ENCODE peak calls at places on chromosomes 16 and 17, in seven cellular contexts. One of them, this sample, is unnamed.

GRCh38 chr16:89040391-89040790 is 53.3 kb upstream of the ACSF3 start:
- DNase-seq in tibial artery: no peak
- DNase-seq in EL: no peak
- DNase-seq in uterus: no peak
- DNase-seq in ovary: no peak
- DNase-seq in activated naive CD8-positive, alpha-beta T cell treated with anti-CD3 and anti-CD28 coated beads, Interleukin-2, amount 50 U/mL, for 16 hours: no peak
- DNase-seq in activated T-cell treated with anti-CD3 and anti-CD28 coated beads for 1 hour: no peak
- DNase-seq in this sample: no peak

GRCh38 chr16:79403534-79403933 is 197.0 kb downstream of the MAF start:
- DNase-seq in uterus: no peak
- DNase-seq in ovary: no peak
- DNase-seq in activated T-cell treated with anti-CD3 and anti-CD28 coated beads for 1 hour: no peak
- DNase-seq in activated naive CD8-positive, alpha-beta T cell treated with anti-CD3 and anti-CD28 coated beads, Interleukin-2, amount 50 U/mL, for 16 hours: no peak
- DNase-seq in EL: no peak
- DNase-seq in tibial artery: no peak
- DNase-seq in this sample: no peak

GRCh38 chr17:36182176-36183000 is 6.0 kb upstream of the TBC1D3B start:
- DNase-seq in ovary: no peak
- DNase-seq in uterus: no peak
- DNase-seq in activated T-cell treated with anti-CD3 and anti-CD28 coated beads for 1 hour: no peak
- DNase-seq in tibial artery: no peak
- DNase-seq in EL: no peak
- DNase-seq in activated naive CD8-positive, alpha-beta T cell treated with anti-CD3 and anti-CD28 coated beads, Interleukin-2, amount 50 U/mL, for 16 hours: no peak
- DNase-seq in this sample: no peak

GRCh38 chr17:37300683-37301082 is 75.1 kb upstream of the C17orf78 start:
- DNase-seq in activated T-cell treated with anti-CD3 and anti-CD28 coated beads for 1 hour: no peak
- DNase-seq in activated naive CD8-positive, alpha-beta T cell treated with anti-CD3 and anti-CD28 coated beads, Interleukin-2, amount 50 U/mL, for 16 hours: no peak
- DNase-seq in tibial artery: no peak
- DNase-seq in uterus: no peak
- DNase-seq in ovary: no peak
- DNase-seq in EL: no peak
- DNase-seq in this sample: no peak

GRCh38 chr16:67284699-67285646 is 5.6 kb downstream of the PLEKHG4 start:
- DNase-seq in activated T-cell treated with anti-CD3 and anti-CD28 coated beads for 1 hour: no peak
- DNase-seq in tibial artery: no peak
- DNase-seq in ovary: no peak
- DNase-seq in uterus: no peak
- DNase-seq in EL: no peak
- DNase-seq in activated naive CD8-positive, alpha-beta T cell treated with anti-CD3 and anti-CD28 coated beads, Interleukin-2, amount 50 U/mL, for 16 hours: no peak
- DNase-seq in this sample: peak; percentile 85

GRCh38 chr17:40564883-40565744 is at the start of gene CCR7:
- DNase-seq in ovary: no peak
- DNase-seq in activated T-cell treated with anti-CD3 and anti-CD28 coated beads for 1 hour: peak; percentile 81
- DNase-seq in EL: no peak
- DNase-seq in uterus: no peak
- DNase-seq in tibial artery: no peak
- DNase-seq in activated naive CD8-positive, alpha-beta T cell treated with anti-CD3 and anti-CD28 coated beads, Interleukin-2, amount 50 U/mL, for 16 hours: peak; percentile 73
- DNase-seq in this sample: peak; percentile 47

GRCh38 chr17:70668938-70669778 is 499.8 kb downstream of the KCNJ2 start:
- DNase-seq in tibial artery: no peak
- DNase-seq in EL: no peak
- DNase-seq in activated naive CD8-positive, alpha-beta T cell treated with anti-CD3 and anti-CD28 coated beads, Interleukin-2, amount 50 U/mL, for 16 hours: no peak
- DNase-seq in activated T-cell treated with anti-CD3 and anti-CD28 coated beads for 1 hour: no peak
- DNase-seq in ovary: no peak
- DNase-seq in uterus: no peak
- DNase-seq in this sample: no peak

GRCh38 chr17:44502598-44503079 is 567 bp downstream of the GPATCH8 start:
- DNase-seq in EL: peak; percentile 18
- DNase-seq in activated T-cell treated with anti-CD3 and anti-CD28 coated beads for 1 hour: no peak
- DNase-seq in uterus: no peak
- DNase-seq in tibial artery: peak; percentile 25
- DNase-seq in activated naive CD8-positive, alpha-beta T cell treated with anti-CD3 and anti-CD28 coated beads, Interleukin-2, amount 50 U/mL, for 16 hours: no peak
- DNase-seq in ovary: peak; percentile 42
- DNase-seq in this sample: peak; percentile 45

GRCh38 chr16:11101695-11102522 is 154.1 kb downstream of the SOCS1 start:
- DNase-seq in ovary: no peak
- DNase-seq in uterus: no peak
- DNase-seq in activated naive CD8-positive, alpha-beta T cell treated with anti-CD3 and anti-CD28 coated beads, Interleukin-2, amount 50 U/mL, for 16 hours: no peak
- DNase-seq in tibial artery: no peak
- DNase-seq in EL: no peak
- DNase-seq in activated T-cell treated with anti-CD3 and anti-CD28 coated beads for 1 hour: no peak
- DNase-seq in this sample: no peak

GRCh38 chr17:68972119-68972704 is 17.0 kb upstream of the ABCA8 start:
- DNase-seq in activated naive CD8-positive, alpha-beta T cell treated with anti-CD3 and anti-CD28 coated beads, Interleukin-2, amount 50 U/mL, for 16 hours: no peak
- DNase-seq in ovary: peak; percentile 36
- DNase-seq in tibial artery: no peak
- DNase-seq in activated T-cell treated with anti-CD3 and anti-CD28 coated beads for 1 hour: no peak
- DNase-seq in EL: peak; percentile 15
- DNase-seq in uterus: no peak
- DNase-seq in this sample: peak; percentile 32

GRCh38 chr17:57989011-57989345 is 924 bp upstream of the VEZF1 start:
- DNase-seq in uterus: peak; percentile 26
- DNase-seq in activated T-cell treated with anti-CD3 and anti-CD28 coated beads for 1 hour: no peak
- DNase-seq in activated naive CD8-positive, alpha-beta T cell treated with anti-CD3 and anti-CD28 coated beads, Interleukin-2, amount 50 U/mL, for 16 hours: no peak
- DNase-seq in EL: peak; percentile 45
- DNase-seq in tibial artery: no peak
- DNase-seq in ovary: no peak
- DNase-seq in this sample: no peak

GRCh38 chr16:12289175-12290063 is 312.9 kb downstream of the SNX29 start:
- DNase-seq in EL: no peak
- DNase-seq in uterus: no peak
- DNase-seq in activated T-cell treated with anti-CD3 and anti-CD28 coated beads for 1 hour: no peak
- DNase-seq in activated naive CD8-positive, alpha-beta T cell treated with anti-CD3 and anti-CD28 coated beads, Interleukin-2, amount 50 U/mL, for 16 hours: no peak
- DNase-seq in tibial artery: no peak
- DNase-seq in ovary: no peak
- DNase-seq in this sample: no peak

GRCh38 chr16:17977260-17977659 is 359.3 kb downstream of the NPIPA8 start:
- DNase-seq in activated naive CD8-positive, alpha-beta T cell treated with anti-CD3 and anti-CD28 coated beads, Interleukin-2, amount 50 U/mL, for 16 hours: no peak
- DNase-seq in EL: no peak
- DNase-seq in tibial artery: no peak
- DNase-seq in activated T-cell treated with anti-CD3 and anti-CD28 coated beads for 1 hour: no peak
- DNase-seq in ovary: no peak
- DNase-seq in uterus: no peak
- DNase-seq in this sample: no peak

GRCh38 chr17:19388791-19389190 is 1.8 kb upstream of the MFAP4 start:
- DNase-seq in uterus: peak; percentile 55
- DNase-seq in ovary: no peak
- DNase-seq in activated naive CD8-positive, alpha-beta T cell treated with anti-CD3 and anti-CD28 coated beads, Interleukin-2, amount 50 U/mL, for 16 hours: no peak
- DNase-seq in activated T-cell treated with anti-CD3 and anti-CD28 coated beads for 1 hour: no peak
- DNase-seq in tibial artery: no peak
- DNase-seq in EL: no peak
- DNase-seq in this sample: no peak

GRCh38 chr17:27459433-27459832 is 3.2 kb downstream of the KSR1 start:
- DNase-seq in tibial artery: no peak
- DNase-seq in activated T-cell treated with anti-CD3 and anti-CD28 coated beads for 1 hour: no peak
- DNase-seq in activated naive CD8-positive, alpha-beta T cell treated with anti-CD3 and anti-CD28 coated beads, Interleukin-2, amount 50 U/mL, for 16 hours: no peak
- DNase-seq in EL: no peak
- DNase-seq in ovary: no peak
- DNase-seq in uterus: no peak
- DNase-seq in this sample: no peak

GRCh38 chr17:18862011-18862410 is 4.1 kb downstream of the PRPSAP2 start:
- DNase-seq in uterus: no peak
- DNase-seq in activated T-cell treated with anti-CD3 and anti-CD28 coated beads for 1 hour: no peak
- DNase-seq in ovary: no peak
- DNase-seq in EL: no peak
- DNase-seq in activated naive CD8-positive, alpha-beta T cell treated with anti-CD3 and anti-CD28 coated beads, Interleukin-2, amount 50 U/mL, for 16 hours: no peak
- DNase-seq in tibial artery: no peak
- DNase-seq in this sample: no peak

GRCh38 chr16:50695017-50696000 is 1.9 kb downstream of the NOD2 start:
- DNase-seq in EL: no peak
- DNase-seq in uterus: no peak
- DNase-seq in activated naive CD8-positive, alpha-beta T cell treated with anti-CD3 and anti-CD28 coated beads, Interleukin-2, amount 50 U/mL, for 16 hours: no peak
- DNase-seq in ovary: no peak
- DNase-seq in activated T-cell treated with anti-CD3 and anti-CD28 coated beads for 1 hour: no peak
- DNase-seq in tibial artery: peak; percentile 61
- DNase-seq in this sample: no peak

GRCh38 chr17:63405741-63406261 is 40.3 kb downstream of the CYB561 start:
- DNase-seq in activated T-cell treated with anti-CD3 and anti-CD28 coated beads for 1 hour: no peak
- DNase-seq in ovary: no peak
- DNase-seq in tibial artery: no peak
- DNase-seq in EL: peak; percentile 79
- DNase-seq in uterus: no peak
- DNase-seq in activated naive CD8-positive, alpha-beta T cell treated with anti-CD3 and anti-CD28 coated beads, Interleukin-2, amount 50 U/mL, for 16 hours: no peak
- DNase-seq in this sample: peak; percentile 69

GRCh38 chr17:1402268-1402598 is 2.2 kb upstream of the YWHAE start:
- DNase-seq in uterus: no peak
- DNase-seq in activated naive CD8-positive, alpha-beta T cell treated with anti-CD3 and anti-CD28 coated beads, Interleukin-2, amount 50 U/mL, for 16 hours: no peak
- DNase-seq in tibial artery: no peak
- DNase-seq in activated T-cell treated with anti-CD3 and anti-CD28 coated beads for 1 hour: no peak
- DNase-seq in EL: no peak
- DNase-seq in ovary: no peak
- DNase-seq in this sample: no peak

GRCh38 chr16:85396879-85397871 is 215.9 kb upstream of the GSE1 start:
- DNase-seq in ovary: peak; percentile 26
- DNase-seq in activated T-cell treated with anti-CD3 and anti-CD28 coated beads for 1 hour: no peak
- DNase-seq in activated naive CD8-positive, alpha-beta T cell treated with anti-CD3 and anti-CD28 coated beads, Interleukin-2, amount 50 U/mL, for 16 hours: no peak
- DNase-seq in EL: no peak
- DNase-seq in uterus: no peak
- DNase-seq in tibial artery: peak; percentile 20
- DNase-seq in this sample: no peak

GRCh38 chr17:69869667-69870066 is 205.4 kb upstream of the KCNJ16 start:
- DNase-seq in uterus: no peak
- DNase-seq in EL: no peak
- DNase-seq in activated naive CD8-positive, alpha-beta T cell treated with anti-CD3 and anti-CD28 coated beads, Interleukin-2, amount 50 U/mL, for 16 hours: no peak
- DNase-seq in activated T-cell treated with anti-CD3 and anti-CD28 coated beads for 1 hour: no peak
- DNase-seq in ovary: no peak
- DNase-seq in tibial artery: no peak
- DNase-seq in this sample: no peak

GRCh38 chr16:11056090-11056988 is 112.0 kb downstream of the CLEC16A start:
- DNase-seq in EL: no peak
- DNase-seq in activated naive CD8-positive, alpha-beta T cell treated with anti-CD3 and anti-CD28 coated beads, Interleukin-2, amount 50 U/mL, for 16 hours: no peak
- DNase-seq in ovary: no peak
- DNase-seq in uterus: no peak
- DNase-seq in tibial artery: no peak
- DNase-seq in activated T-cell treated with anti-CD3 and anti-CD28 coated beads for 1 hour: no peak
- DNase-seq in this sample: no peak

GRCh38 chr17:38447502-38448095 is 19.3 kb downstream of the ARHGAP23 start:
- DNase-seq in activated T-cell treated with anti-CD3 and anti-CD28 coated beads for 1 hour: no peak
- DNase-seq in uterus: no peak
- DNase-seq in ovary: no peak
- DNase-seq in tibial artery: no peak
- DNase-seq in activated naive CD8-positive, alpha-beta T cell treated with anti-CD3 and anti-CD28 coated beads, Interleukin-2, amount 50 U/mL, for 16 hours: no peak
- DNase-seq in EL: no peak
- DNase-seq in this sample: no peak

GRCh38 chr16:89484923-89485679 is 5.3 kb downstream of the ANKRD11 start:
- DNase-seq in activated naive CD8-positive, alpha-beta T cell treated with anti-CD3 and anti-CD28 coated beads, Interleukin-2, amount 50 U/mL, for 16 hours: no peak
- DNase-seq in activated T-cell treated with anti-CD3 and anti-CD28 coated beads for 1 hour: no peak
- DNase-seq in uterus: no peak
- DNase-seq in ovary: no peak
- DNase-seq in EL: no peak
- DNase-seq in tibial artery: no peak
- DNase-seq in this sample: no peak

GRCh38 chr17:78266231-78266631 is 34.8 kb downstream of the TMEM235 start:
- DNase-seq in activated naive CD8-positive, alpha-beta T cell treated with anti-CD3 and anti-CD28 coated beads, Interleukin-2, amount 50 U/mL, for 16 hours: no peak
- DNase-seq in ovary: no peak
- DNase-seq in activated T-cell treated with anti-CD3 and anti-CD28 coated beads for 1 hour: no peak
- DNase-seq in EL: no peak
- DNase-seq in tibial artery: no peak
- DNase-seq in uterus: no peak
- DNase-seq in this sample: no peak

GRCh38 chr17:77441130-77441920 is 300.6 kb downstream of the SEC14L1 start:
- DNase-seq in activated naive CD8-positive, alpha-beta T cell treated with anti-CD3 and anti-CD28 coated beads, Interleukin-2, amount 50 U/mL, for 16 hours: no peak
- DNase-seq in uterus: no peak
- DNase-seq in ovary: no peak
- DNase-seq in tibial artery: no peak
- DNase-seq in activated T-cell treated with anti-CD3 and anti-CD28 coated beads for 1 hour: peak; percentile 55
- DNase-seq in EL: no peak
- DNase-seq in this sample: no peak

GRCh38 chr16:83285921-83286320 is 521.9 kb upstream of the HSBP1 start:
- DNase-seq in uterus: no peak
- DNase-seq in activated naive CD8-positive, alpha-beta T cell treated with anti-CD3 and anti-CD28 coated beads, Interleukin-2, amount 50 U/mL, for 16 hours: no peak
- DNase-seq in tibial artery: no peak
- DNase-seq in EL: no peak
- DNase-seq in ovary: no peak
- DNase-seq in activated T-cell treated with anti-CD3 and anti-CD28 coated beads for 1 hour: no peak
- DNase-seq in this sample: no peak

GRCh38 chr16:16150117-16150877 is 73.0 kb downstream of the ABCC6 start:
- DNase-seq in activated T-cell treated with anti-CD3 and anti-CD28 coated beads for 1 hour: no peak
- DNase-seq in ovary: peak; percentile 94
- DNase-seq in tibial artery: peak; percentile 44
- DNase-seq in activated naive CD8-positive, alpha-beta T cell treated with anti-CD3 and anti-CD28 coated beads, Interleukin-2, amount 50 U/mL, for 16 hours: no peak
- DNase-seq in EL: no peak
- DNase-seq in uterus: peak; percentile 75
- DNase-seq in this sample: no peak

GRCh38 chr17:2063306-2064146 is 8.6 kb downstream of the HIC1 start:
- DNase-seq in ovary: peak; percentile 28
- DNase-seq in EL: no peak
- DNase-seq in tibial artery: no peak
- DNase-seq in uterus: peak; percentile 71
- DNase-seq in activated T-cell treated with anti-CD3 and anti-CD28 coated beads for 1 hour: no peak
- DNase-seq in activated naive CD8-positive, alpha-beta T cell treated with anti-CD3 and anti-CD28 coated beads, Interleukin-2, amount 50 U/mL, for 16 hours: no peak
- DNase-seq in this sample: peak; percentile 70

GRCh38 chr17:57645950-57646686 is 99.0 kb downstream of the CCDC182 start:
- DNase-seq in uterus: no peak
- DNase-seq in activated T-cell treated with anti-CD3 and anti-CD28 coated beads for 1 hour: no peak
- DNase-seq in tibial artery: no peak
- DNase-seq in activated naive CD8-positive, alpha-beta T cell treated with anti-CD3 and anti-CD28 coated beads, Interleukin-2, amount 50 U/mL, for 16 hours: no peak
- DNase-seq in EL: peak; percentile 18
- DNase-seq in ovary: no peak
- DNase-seq in this sample: no peak

GRCh38 chr16:11052080-11052808 is 107.9 kb downstream of the CLEC16A start:
- DNase-seq in activated naive CD8-positive, alpha-beta T cell treated with anti-CD3 and anti-CD28 coated beads, Interleukin-2, amount 50 U/mL, for 16 hours: peak; percentile 35
- DNase-seq in uterus: no peak
- DNase-seq in ovary: no peak
- DNase-seq in EL: no peak
- DNase-seq in tibial artery: no peak
- DNase-seq in activated T-cell treated with anti-CD3 and anti-CD28 coated beads for 1 hour: no peak
- DNase-seq in this sample: peak; percentile 48

GRCh38 chr17:74202879-74203432 is 522 bp upstream of the RPL38 start:
- DNase-seq in tibial artery: no peak
- DNase-seq in ovary: no peak
- DNase-seq in uterus: peak; percentile 25
- DNase-seq in activated naive CD8-positive, alpha-beta T cell treated with anti-CD3 and anti-CD28 coated beads, Interleukin-2, amount 50 U/mL, for 16 hours: no peak
- DNase-seq in EL: no peak
- DNase-seq in activated T-cell treated with anti-CD3 and anti-CD28 coated beads for 1 hour: no peak
- DNase-seq in this sample: no peak

GRCh38 chr17:1577657-1578428 is 15.3 kb upstream of the PITPNA start:
- DNase-seq in tibial artery: no peak
- DNase-seq in activated T-cell treated with anti-CD3 and anti-CD28 coated beads for 1 hour: no peak
- DNase-seq in ovary: no peak
- DNase-seq in uterus: no peak
- DNase-seq in activated naive CD8-positive, alpha-beta T cell treated with anti-CD3 and anti-CD28 coated beads, Interleukin-2, amount 50 U/mL, for 16 hours: no peak
- DNase-seq in EL: no peak
- DNase-seq in this sample: no peak

GRCh38 chr17:1577186-1577585 is 14.6 kb upstream of the PITPNA start:
- DNase-seq in ovary: peak; percentile 82
- DNase-seq in uterus: peak; percentile 84
- DNase-seq in EL: peak; percentile 95
- DNase-seq in tibial artery: peak; percentile 93
- DNase-seq in activated T-cell treated with anti-CD3 and anti-CD28 coated beads for 1 hour: no peak
- DNase-seq in activated naive CD8-positive, alpha-beta T cell treated with anti-CD3 and anti-CD28 coated beads, Interleukin-2, amount 50 U/mL, for 16 hours: no peak
- DNase-seq in this sample: peak; percentile 74

GRCh38 chr16:83835972-83836566 is 28.3 kb downstream of the HSBP1 start:
- DNase-seq in activated T-cell treated with anti-CD3 and anti-CD28 coated beads for 1 hour: no peak
- DNase-seq in EL: peak; percentile 64
- DNase-seq in activated naive CD8-positive, alpha-beta T cell treated with anti-CD3 and anti-CD28 coated beads, Interleukin-2, amount 50 U/mL, for 16 hours: no peak
- DNase-seq in tibial artery: no peak
- DNase-seq in uterus: no peak
- DNase-seq in ovary: no peak
- DNase-seq in this sample: no peak

GRCh38 chr17:2040219-2040827 is 1.5 kb upstream of the OVCA2 start:
- DNase-seq in activated naive CD8-positive, alpha-beta T cell treated with anti-CD3 and anti-CD28 coated beads, Interleukin-2, amount 50 U/mL, for 16 hours: no peak
- DNase-seq in uterus: peak; percentile 19
- DNase-seq in tibial artery: no peak
- DNase-seq in ovary: no peak
- DNase-seq in activated T-cell treated with anti-CD3 and anti-CD28 coated beads for 1 hour: no peak
- DNase-seq in EL: no peak
- DNase-seq in this sample: no peak

GRCh38 chr17:11539637-11540036 is 58.6 kb upstream of the DNAH9 start:
- DNase-seq in ovary: no peak
- DNase-seq in tibial artery: no peak
- DNase-seq in EL: no peak
- DNase-seq in activated naive CD8-positive, alpha-beta T cell treated with anti-CD3 and anti-CD28 coated beads, Interleukin-2, amount 50 U/mL, for 16 hours: no peak
- DNase-seq in activated T-cell treated with anti-CD3 and anti-CD28 coated beads for 1 hour: no peak
- DNase-seq in uterus: no peak
- DNase-seq in this sample: peak; percentile 86

This sample was measured in mesendoderm.